ENCODE peak calls at places on chromosomes 5 and 9, in nine cellular contexts. One of them, this sample, is unnamed.

GRCh38 chr9:87725356-87725899 is 491 bp upstream of the CTSL start:
- DNase-seq in CD8-positive, alpha-beta T cell: no peak
- DNase-seq in uterus: peak
- DNase-seq in neural crest cell: no peak
- DNase-seq in tibial artery: no peak
- DNase-seq in neural progenitor cell: peak
- DNase-seq in body of pancreas: no peak
- DNase-seq in cardiac muscle cell: no peak
- DNase-seq in nephron progenitor cell: no peak
- DNase-seq in this sample: no peak

GRCh38 chr5:116763987-116764866 is 189.6 kb upstream of the SEMA6A start:
- DNase-seq in CD8-positive, alpha-beta T cell: no peak
- DNase-seq in uterus: no peak
- DNase-seq in cardiac muscle cell: no peak
- DNase-seq in neural progenitor cell: no peak
- DNase-seq in tibial artery: no peak
- DNase-seq in body of pancreas: no peak
- DNase-seq in neural crest cell: no peak
- DNase-seq in nephron progenitor cell: no peak
- DNase-seq in this sample: no peak

GRCh38 chr5:8848997-8849585 is 696.8 kb downstream of the SEMA5A start:
- DNase-seq in neural progenitor cell: no peak
- DNase-seq in CD8-positive, alpha-beta T cell: no peak
- DNase-seq in uterus: no peak
- DNase-seq in cardiac muscle cell: no peak
- DNase-seq in neural crest cell: no peak
- DNase-seq in nephron progenitor cell: no peak
- DNase-seq in tibial artery: no peak
- DNase-seq in body of pancreas: no peak
- DNase-seq in this sample: no peak

GRCh38 chr9:13140843-13141592 is 138.5 kb downstream of the MPDZ start:
- DNase-seq in body of pancreas: no peak
- DNase-seq in nephron progenitor cell: no peak
- DNase-seq in cardiac muscle cell: no peak
- DNase-seq in neural progenitor cell: no peak
- DNase-seq in tibial artery: no peak
- DNase-seq in CD8-positive, alpha-beta T cell: no peak
- DNase-seq in uterus: no peak
- DNase-seq in neural crest cell: no peak
- DNase-seq in this sample: no peak

GRCh38 chr5:52517667-52518066 is 270.0 kb upstream of the ITGA1 start:
- DNase-seq in neural crest cell: no peak
- DNase-seq in CD8-positive, alpha-beta T cell: no peak
- DNase-seq in nephron progenitor cell: no peak
- DNase-seq in neural progenitor cell: no peak
- DNase-seq in uterus: no peak
- DNase-seq in body of pancreas: no peak
- DNase-seq in cardiac muscle cell: no peak
- DNase-seq in tibial artery: no peak
- DNase-seq in this sample: no peak

GRCh38 chr9:6049798-6050197 is 34.4 kb upstream of the RANBP6 start:
- DNase-seq in CD8-positive, alpha-beta T cell: no peak
- DNase-seq in cardiac muscle cell: no peak
- DNase-seq in neural crest cell: no peak
- DNase-seq in body of pancreas: peak
- DNase-seq in uterus: no peak
- DNase-seq in neural progenitor cell: no peak
- DNase-seq in nephron progenitor cell: no peak
- DNase-seq in tibial artery: no peak
- DNase-seq in this sample: no peak

GRCh38 chr9:121862371-121862970 is 211.0 kb downstream of the DAB2IP start:
- DNase-seq in CD8-positive, alpha-beta T cell: no peak
- DNase-seq in neural progenitor cell: no peak
- DNase-seq in nephron progenitor cell: no peak
- DNase-seq in uterus: no peak
- DNase-seq in tibial artery: no peak
- DNase-seq in cardiac muscle cell: no peak
- DNase-seq in body of pancreas: no peak
- DNase-seq in neural crest cell: no peak
- DNase-seq in this sample: no peak

GRCh38 chr9:73270967-73271722 is 119.5 kb downstream of the ANXA1 start:
- DNase-seq in neural progenitor cell: no peak
- DNase-seq in CD8-positive, alpha-beta T cell: no peak
- DNase-seq in body of pancreas: no peak
- DNase-seq in neural crest cell: no peak
- DNase-seq in nephron progenitor cell: no peak
- DNase-seq in tibial artery: no peak
- DNase-seq in cardiac muscle cell: no peak
- DNase-seq in uterus: no peak
- DNase-seq in this sample: peak

GRCh38 chr5:139908749-139909148 is 113.1 kb downstream of the PSD2 start:
- DNase-seq in uterus: no peak
- DNase-seq in neural crest cell: no peak
- DNase-seq in neural progenitor cell: no peak
- DNase-seq in cardiac muscle cell: no peak
- DNase-seq in CD8-positive, alpha-beta T cell: no peak
- DNase-seq in nephron progenitor cell: no peak
- DNase-seq in tibial artery: peak
- DNase-seq in body of pancreas: peak
- DNase-seq in this sample: no peak

GRCh38 chr5:147140558-147140957 is 94.3 kb upstream of the STK32A start:
- DNase-seq in neural crest cell: no peak
- DNase-seq in body of pancreas: no peak
- DNase-seq in cardiac muscle cell: no peak
- DNase-seq in nephron progenitor cell: no peak
- DNase-seq in CD8-positive, alpha-beta T cell: no peak
- DNase-seq in neural progenitor cell: no peak
- DNase-seq in uterus: no peak
- DNase-seq in tibial artery: no peak
- DNase-seq in this sample: no peak

GRCh38 chr9:26779072-26779471 is 113.5 kb downstream of the CAAP1 start:
- DNase-seq in CD8-positive, alpha-beta T cell: no peak
- DNase-seq in cardiac muscle cell: no peak
- DNase-seq in neural progenitor cell: no peak
- DNase-seq in body of pancreas: no peak
- DNase-seq in neural crest cell: no peak
- DNase-seq in uterus: no peak
- DNase-seq in tibial artery: no peak
- DNase-seq in nephron progenitor cell: no peak
- DNase-seq in this sample: no peak

DNA sequence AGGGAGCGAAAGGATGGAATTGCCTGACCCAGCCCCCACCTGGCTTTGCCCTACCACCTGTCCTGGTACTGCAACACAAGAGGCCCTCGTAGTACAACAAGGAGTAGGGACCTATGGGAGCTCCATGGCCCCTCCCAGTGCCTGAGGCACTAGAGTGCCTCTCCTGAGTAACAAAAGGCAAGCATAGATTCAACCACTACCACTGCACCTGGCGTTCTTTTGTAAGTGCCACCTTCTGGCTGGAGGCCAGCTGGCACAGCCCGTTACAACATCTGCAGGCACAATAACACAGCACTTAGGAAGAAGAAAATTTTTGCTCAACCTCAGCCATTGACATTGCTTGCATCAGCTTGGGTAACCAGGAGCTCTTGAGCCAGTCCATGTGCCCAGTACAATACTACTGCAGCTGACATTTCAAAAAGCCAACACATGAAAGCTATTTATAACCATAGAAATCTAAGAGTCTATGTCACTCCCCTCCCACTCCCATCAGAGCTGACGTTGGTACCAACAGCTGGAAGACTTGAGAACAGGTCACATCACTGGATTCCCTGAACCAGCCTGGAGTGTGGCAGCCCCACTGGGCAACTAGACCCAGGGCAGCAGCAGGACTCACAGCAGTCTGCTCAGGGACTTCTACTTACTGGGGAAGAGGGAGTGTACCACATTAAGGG is 17.7 kb upstream of the FAM174A start:
- DNase-seq in tibial artery: no peak
- DNase-seq in neural crest cell: no peak
- DNase-seq in body of pancreas: peak
- DNase-seq in neural progenitor cell: no peak
- DNase-seq in CD8-positive, alpha-beta T cell: no peak
- DNase-seq in cardiac muscle cell: no peak
- DNase-seq in nephron progenitor cell: no peak
- DNase-seq in uterus: no peak
- DNase-seq in this sample: no peak
- TF ChIP-seq CTCF in tibial artery: no peak
- TF ChIP-seq CTCF in neural crest cell: no peak
- TF ChIP-seq CTCF in body of pancreas: no peak
- TF ChIP-seq CTCF in neural progenitor cell: no peak
- TF ChIP-seq CTCF in CD8-positive, alpha-beta T cell: no peak
- TF ChIP-seq CTCF in cardiac muscle cell: no peak
- TF ChIP-seq CTCF in nephron progenitor cell: no peak
- TF ChIP-seq CTCF in uterus: no peak
- TF ChIP-seq CTCF in this sample: no peak

DNA sequence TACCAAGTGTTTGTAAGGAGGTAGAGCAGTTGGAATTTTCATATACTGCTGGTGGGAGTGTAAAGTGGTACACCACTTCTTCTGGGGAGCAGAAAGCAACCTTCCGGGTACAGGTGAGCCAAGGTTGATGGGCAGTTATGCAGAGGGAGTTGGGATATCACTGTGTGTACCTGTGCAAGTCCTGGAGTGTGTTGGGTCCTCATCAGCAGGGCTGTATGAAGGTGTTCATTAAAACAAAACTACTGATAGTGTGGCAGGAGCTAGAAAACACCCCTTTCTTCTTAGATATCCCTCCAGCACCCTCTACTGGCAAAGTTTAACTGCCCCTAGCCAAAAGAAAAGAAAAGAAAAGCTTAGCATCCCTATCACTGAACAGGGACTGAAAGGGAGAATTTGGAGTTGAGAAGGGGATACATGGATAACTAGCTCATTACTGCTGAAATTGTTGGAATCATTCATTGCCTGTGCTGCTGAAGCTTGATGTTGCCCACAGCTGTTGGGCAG is 10.7 kb downstream of the MARCHF6 start:
- DNase-seq in tibial artery: no peak
- DNase-seq in nephron progenitor cell: no peak
- DNase-seq in cardiac muscle cell: no peak
- DNase-seq in body of pancreas: no peak
- DNase-seq in neural progenitor cell: no peak
- DNase-seq in uterus: no peak
- DNase-seq in CD8-positive, alpha-beta T cell: no peak
- DNase-seq in neural crest cell: no peak
- DNase-seq in this sample: no peak
- TF ChIP-seq CTCF in tibial artery: no peak
- TF ChIP-seq CTCF in nephron progenitor cell: no peak
- TF ChIP-seq CTCF in cardiac muscle cell: peak
- TF ChIP-seq CTCF in body of pancreas: peak
- TF ChIP-seq CTCF in neural progenitor cell: peak
- TF ChIP-seq CTCF in uterus: no peak
- TF ChIP-seq CTCF in CD8-positive, alpha-beta T cell: no peak
- TF ChIP-seq CTCF in neural crest cell: peak
- TF ChIP-seq CTCF in this sample: peak

GRCh38 chr5:178590141-178590923 is at the start of gene COL23A1:
- DNase-seq in neural crest cell: peak
- DNase-seq in nephron progenitor cell: peak
- DNase-seq in body of pancreas: peak
- DNase-seq in neural progenitor cell: peak
- DNase-seq in uterus: peak
- DNase-seq in cardiac muscle cell: peak
- DNase-seq in CD8-positive, alpha-beta T cell: peak
- DNase-seq in tibial artery: peak
- DNase-seq in this sample: no peak

GRCh38 chr5:178588769-178589168 is 1.4 kb downstream of the COL23A1 start:
- DNase-seq in uterus: no peak
- DNase-seq in nephron progenitor cell: peak
- DNase-seq in cardiac muscle cell: no peak
- DNase-seq in tibial artery: no peak
- DNase-seq in CD8-positive, alpha-beta T cell: no peak
- DNase-seq in neural crest cell: no peak
- DNase-seq in neural progenitor cell: no peak
- DNase-seq in body of pancreas: no peak
- DNase-seq in this sample: no peak

GRCh38 chr5:178590924-178591423 is 781 bp upstream of the COL23A1 start:
- DNase-seq in uterus: no peak
- DNase-seq in tibial artery: no peak
- DNase-seq in neural progenitor cell: no peak
- DNase-seq in neural crest cell: no peak
- DNase-seq in body of pancreas: no peak
- DNase-seq in cardiac muscle cell: no peak
- DNase-seq in nephron progenitor cell: no peak
- DNase-seq in CD8-positive, alpha-beta T cell: no peak
- DNase-seq in this sample: no peak

GRCh38 chr5:178587793-178588611 is 2.2 kb downstream of the COL23A1 start:
- DNase-seq in cardiac muscle cell: peak
- DNase-seq in neural crest cell: no peak
- DNase-seq in neural progenitor cell: peak
- DNase-seq in tibial artery: no peak
- DNase-seq in CD8-positive, alpha-beta T cell: no peak
- DNase-seq in uterus: no peak
- DNase-seq in nephron progenitor cell: no peak
- DNase-seq in body of pancreas: no peak
- DNase-seq in this sample: no peak

GRCh38 chr5:178589180-178590140 is 733 bp downstream of the COL23A1 start:
- DNase-seq in neural progenitor cell: peak
- DNase-seq in CD8-positive, alpha-beta T cell: no peak
- DNase-seq in neural crest cell: peak
- DNase-seq in nephron progenitor cell: peak
- DNase-seq in body of pancreas: peak
- DNase-seq in uterus: no peak
- DNase-seq in tibial artery: no peak
- DNase-seq in cardiac muscle cell: peak
- DNase-seq in this sample: no peak
- TF ChIP-seq CTCF in neural progenitor cell: peak
- TF ChIP-seq CTCF in CD8-positive, alpha-beta T cell: no peak
- TF ChIP-seq CTCF in neural crest cell: peak
- TF ChIP-seq CTCF in nephron progenitor cell: no peak
- TF ChIP-seq CTCF in body of pancreas: no peak
- TF ChIP-seq CTCF in uterus: no peak
- TF ChIP-seq CTCF in tibial artery: no peak
- TF ChIP-seq CTCF in cardiac muscle cell: no peak
- TF ChIP-seq CTCF in this sample: no peak

GRCh38 chr9:4424038-4424437 is 66.2 kb upstream of the SLC1A1 start:
- DNase-seq in body of pancreas: no peak
- DNase-seq in neural progenitor cell: no peak
- DNase-seq in nephron progenitor cell: no peak
- DNase-seq in tibial artery: no peak
- DNase-seq in uterus: no peak
- DNase-seq in neural crest cell: no peak
- DNase-seq in CD8-positive, alpha-beta T cell: no peak
- DNase-seq in cardiac muscle cell: no peak
- DNase-seq in this sample: no peak

GRCh38 chr9:4421847-4422246 is 68.4 kb upstream of the SLC1A1 start:
- DNase-seq in CD8-positive, alpha-beta T cell: no peak
- DNase-seq in uterus: no peak
- DNase-seq in cardiac muscle cell: no peak
- DNase-seq in body of pancreas: no peak
- DNase-seq in nephron progenitor cell: no peak
- DNase-seq in tibial artery: no peak
- DNase-seq in neural crest cell: no peak
- DNase-seq in neural progenitor cell: no peak
- DNase-seq in this sample: no peak

GRCh38 chr9:4422495-4422894 is 67.8 kb upstream of the SLC1A1 start:
- DNase-seq in tibial artery: no peak
- DNase-seq in nephron progenitor cell: no peak
- DNase-seq in cardiac muscle cell: no peak
- DNase-seq in body of pancreas: no peak
- DNase-seq in neural progenitor cell: no peak
- DNase-seq in uterus: no peak
- DNase-seq in neural crest cell: no peak
- DNase-seq in CD8-positive, alpha-beta T cell: peak
- DNase-seq in this sample: no peak

GRCh38 chr9:4424891-4425290 is 65.4 kb upstream of the SLC1A1 start:
- DNase-seq in cardiac muscle cell: no peak
- DNase-seq in neural crest cell: no peak
- DNase-seq in CD8-positive, alpha-beta T cell: no peak
- DNase-seq in tibial artery: no peak
- DNase-seq in body of pancreas: no peak
- DNase-seq in uterus: no peak
- DNase-seq in nephron progenitor cell: no peak
- DNase-seq in neural progenitor cell: no peak
- DNase-seq in this sample: no peak

GRCh38 chr9:4423207-4423610 is 67.1 kb upstream of the SLC1A1 start:
- DNase-seq in nephron progenitor cell: no peak
- DNase-seq in uterus: no peak
- DNase-seq in CD8-positive, alpha-beta T cell: no peak
- DNase-seq in tibial artery: no peak
- DNase-seq in cardiac muscle cell: no peak
- DNase-seq in body of pancreas: no peak
- DNase-seq in neural progenitor cell: peak
- DNase-seq in neural crest cell: no peak
- DNase-seq in this sample: no peak
- TF ChIP-seq CTCF in nephron progenitor cell: no peak
- TF ChIP-seq CTCF in uterus: no peak
- TF ChIP-seq CTCF in CD8-positive, alpha-beta T cell: no peak
- TF ChIP-seq CTCF in tibial artery: no peak
- TF ChIP-seq CTCF in cardiac muscle cell: no peak
- TF ChIP-seq CTCF in body of pancreas: no peak
- TF ChIP-seq CTCF in neural progenitor cell: no peak
- TF ChIP-seq CTCF in neural crest cell: no peak
- TF ChIP-seq CTCF in this sample: no peak

This sample was measured in CD14-positive monocyte.